ENCODE peak calls at places on chromosomes 13 and 19, in eight cellular contexts. B is CD8-positive, alpha-beta memory T cell; T is CD4-positive, CD25-positive, alpha-beta regulatory T cell; Z is thoracic aorta; F is mammary epithelial cell; S is endodermal cell; Q is stomach; U is GM23248. H is an unnamed sample.

GRCh38 chr13:20407759-20408158 is 117.9 kb downstream of the CRYL1 start:
- DNase-seq in Z (no peak), U (no peak), S (peak; percentile 41), T (no peak), F (no peak), B (no peak), Q (peak; percentile 17), H (no peak)

GRCh38 chr13:50124536-50125305 is 109.5 kb downstream of the KCNRG start:
- DNase-seq in Z (peak; percentile 92), F (peak; percentile 52), U (peak; percentile 74), B (peak; percentile 94), Q (peak; percentile 97), S (peak; percentile 83), T (peak; percentile 95), H (peak; percentile 78)

GRCh38 chr13:88436974-88437373 is 765.8 kb downstream of the SLITRK5 start:
- DNase-seq in U (no peak), T (no peak), S (no peak), Z (no peak), F (no peak), B (no peak), Q (no peak), H (no peak)

GRCh38 chr13:61339054-61339621 is 76.5 kb downstream of the PCDH20 start:
- DNase-seq in Q (no peak), S (no peak), Z (no peak), T (no peak), F (no peak), U (no peak), B (no peak), H (no peak)

GRCh38 chr13:64234255-64234654 is 2818.6 kb upstream of the PCDH20 start:
- DNase-seq in T (no peak), Z (no peak), B (no peak), U (no peak), S (no peak), Q (no peak), F (no peak), H (no peak)

GRCh38 chr13:56907766-56908165 is 233.0 kb upstream of the PRR20A start:
- DNase-seq in S (no peak), U (no peak), F (no peak), B (no peak), Q (no peak), Z (no peak), T (no peak), H (no peak)

GRCh38 chr19:35041548-35042055 is at the start of gene HPN:
- DNase-seq in Q (peak; percentile 84), U (no peak), T (no peak), Z (no peak), B (no peak), F (no peak), S (peak; percentile 97), H (no peak)

GRCh38 chr19:47540748-47541147 is 25.9 kb upstream of the NAPA start:
- DNase-seq in Q (no peak), S (no peak), B (no peak), Z (no peak), F (no peak), U (peak; percentile 43), T (no peak), H (no peak)

GRCh38 chr19:1087813-1088418 is 7.3 kb downstream of the POLR2E start:
- DNase-seq in Z (no peak), F (no peak), Q (no peak), T (peak; percentile 58), U (no peak), B (no peak), S (no peak), H (no peak)

GRCh38 chr19:41886761-41887710 is 4.1 kb downstream of the ARHGEF1 start:
- DNase-seq in T (peak; percentile 85), Q (no peak), Z (no peak), U (no peak), B (peak; percentile 89), F (peak; percentile 81), S (no peak), H (no peak)

GRCh38 chr13:90591927-90592268 is 755.6 kb upstream of the MIR17HG start:
- DNase-seq in T (no peak), S (peak; percentile 63), U (no peak), Z (no peak), Q (no peak), B (no peak), F (peak; percentile 30), H (no peak)

GRCh38 chr19:8111376-8111775 is 38.0 kb downstream of the FBN3 start:
- DNase-seq in Q (no peak), S (no peak), Z (no peak), T (no peak), F (no peak), U (no peak), B (no peak), H (no peak)

GRCh38 chr19:17332677-17333581 is 1.7 kb downstream of the ANO8 start:
- DNase-seq in Z (no peak), F (peak; percentile 29), S (peak; percentile 87), B (no peak), T (no peak), U (peak; percentile 62), Q (no peak), H (no peak)

GRCh38 chr13:27795718-27796019 is 3.4 kb downstream of the GSX1 start:
- DNase-seq in T (no peak), F (no peak), U (no peak), B (no peak), S (no peak), Z (no peak), Q (no peak), H (no peak)

GRCh38 chr19:54551950-54552912 is 21.4 kb upstream of the LILRA2 start:
- DNase-seq in Z (no peak), F (no peak), S (no peak), B (no peak), U (no peak), T (no peak), Q (no peak), H (no peak)

GRCh38 chr19:16062789-16063188 is 13.5 kb upstream of the TPM4 start:
- DNase-seq in B (peak; percentile 57), U (no peak), F (no peak), S (peak; percentile 92), Q (peak; percentile 70), Z (no peak), T (peak; percentile 68), H (peak; percentile 65)

GRCh38 chr13:47800593-47800992 is 200.5 kb downstream of the SUCLA2 start:
- DNase-seq in S (no peak), U (no peak), T (no peak), Q (no peak), B (no peak), Z (no peak), F (no peak), H (no peak)

GRCh38 chr13:99321709-99322108 is 14.5 kb upstream of the GPR183 start:
- DNase-seq in Z (no peak), F (no peak), T (no peak), S (no peak), B (no peak), U (peak; percentile 15), Q (no peak), H (no peak)

GRCh38 chr19:54390942-54391577 is 24.2 kb upstream of the TTYH1 start:
- DNase-seq in Q (peak; percentile 39), T (peak; percentile 73), S (peak; percentile 88), U (peak; percentile 76), B (peak; percentile 68), Z (no peak), F (peak; percentile 18), H (no peak)

GRCh38 chr13:105276571-105276970 is 1258.9 kb downstream of the EFNB2 start:
- DNase-seq in S (no peak), B (no peak), F (no peak), Z (no peak), Q (no peak), U (no peak), T (no peak), H (no peak)

GRCh38 chr19:33778089-33778791 is 18.4 kb upstream of the KCTD15 start:
- DNase-seq in Q (peak; percentile 88), F (peak; percentile 52), B (peak; percentile 70), Z (no peak), S (peak; percentile 93), U (peak; percentile 85), T (peak; percentile 82), H (peak; percentile 84)

GRCh38 chr19:19098084-19098702 is 34.4 kb downstream of the SLC25A42 start:
- DNase-seq in B (no peak), S (no peak), Q (no peak), F (no peak), Z (no peak), T (no peak), U (no peak), H (no peak)
- H3K4me1 ChIP-seq in B (no peaks in the 10 kb centered on the region), S (no peaks in the 10 kb centered on the region), Q (no peaks in the 10 kb centered on the region), F (no peaks in the 10 kb centered on the region), Z (no peaks in the 10 kb centered on the region), T (no peaks in the 10 kb centered on the region), U (no peaks in the 10 kb centered on the region), H (no peaks in the 10 kb centered on the region)

DNA sequence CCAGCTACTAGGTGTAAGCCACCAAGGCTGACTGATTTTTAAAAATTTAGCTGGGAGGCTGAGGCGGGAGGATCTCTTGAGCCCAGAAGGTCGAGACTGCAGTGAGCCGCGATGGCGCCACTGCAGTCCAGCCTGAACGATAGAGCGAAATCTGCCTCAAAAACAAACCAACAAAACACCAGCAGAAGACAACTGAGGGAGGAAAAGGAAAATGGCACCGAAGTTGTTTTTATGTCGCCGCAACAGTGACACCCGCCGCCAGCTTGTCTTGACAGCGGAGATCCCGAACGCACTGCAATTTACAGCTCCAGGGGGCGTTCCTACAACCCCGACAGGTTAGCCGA is 298 bp upstream of the FAM98C start:
- DNase-seq in B (no peak), U (no peak), F (no peak), T (no peak), S (no peak), Q (no peak), Z (no peak), H (no peak)
- H3K4me3 ChIP-seq in B (peak overlapping the region; percentile 66), U (peak overlapping the region; percentile 95), F (peak overlapping the region; percentile 48), T (peak overlapping the region; percentile 74), S (peak overlapping the region; percentile 66), Q (peak overlapping the region; percentile 70), Z (peak overlapping the region; percentile 89), H (peak overlapping the region; percentile 49)

GRCh38 chr19:3020321-3020960 is 8.6 kb downstream of the TLE2 start:
- DNase-seq in B (no peak), Z (no peak), T (no peak), U (no peak), Q (no peak), S (no peak), F (no peak), H (no peak)

GRCh38 chr19:3015126-3016057 is 13.7 kb downstream of the TLE2 start:
- DNase-seq in B (no peak), T (no peak), S (no peak), U (no peak), F (no peak), Z (no peak), Q (no peak), H (no peak)

GRCh38 chr19:3024509-3024869 is 4.6 kb downstream of the TLE2 start:
- DNase-seq in F (no peak), T (no peak), B (no peak), U (no peak), S (no peak), Z (no peak), Q (no peak), H (no peak)

GRCh38 chr19:3017923-3018322 is 11.2 kb downstream of the TLE2 start:
- DNase-seq in Z (no peak), U (no peak), B (no peak), Q (no peak), F (no peak), T (no peak), S (no peak), H (no peak)

GRCh38 chr19:3019211-3019854 is 9.7 kb downstream of the TLE2 start:
- DNase-seq in U (no peak), T (no peak), S (no peak), Z (no peak), Q (no peak), F (no peak), B (no peak), H (no peak)
- H3K27ac ChIP-seq in U (no peak overlapping the region), T (no peak overlapping the region), S (no peak overlapping the region), Z (no peak overlapping the region), Q (no peak overlapping the region), F (no peak overlapping the region), B (no peak overlapping the region), H (no peak overlapping the region)

GRCh38 chr13:51729853-51730553 is 74.0 kb downstream of the DHRS12 start:
- DNase-seq in Q (no peak), T (no peak), Z (peak; percentile 28), S (no peak), B (no peak), F (peak; percentile 77), U (peak; percentile 93), H (peak; percentile 90)
- H3K4me1 ChIP-seq in Q (peaks cover 20% of the 10 kb centered on the region), T (peaks cover 12% of the 10 kb centered on the region), Z (peaks cover 64% of the 10 kb centered on the region), S (no peaks in the 10 kb centered on the region), B (no peaks in the 10 kb centered on the region), F (peaks cover 33% of the 10 kb centered on the region), U (peaks cover 82% of the 10 kb centered on the region), H (peaks cover 47% of the 10 kb centered on the region)

H was measured in ascending aorta.